ENCODE peak calls at places on chromosomes 6 and 20, in nine cellular contexts. U is activated CD8-positive, alpha-beta memory T cell treated with anti-CD3 and anti-CD28 coated beads for 24 hours; I is midbrain; Q is K562; M is H54; G is GM12891; B is HuH-7.5; H is KG1; T is D341Med. F is an unnamed sample.

GRCh38 chr6:117265425-117266266 is at the start of gene VGLL2:
- DNase-seq in H (no peak), Q (no peak), G (no peak), M (no peak), U (no peak), B (peak; percentile 81), T (peak; percentile 82), I (peak; percentile 4), F (peak; percentile 44)

GRCh38 chr6:17032595-17033591 is 69.0 kb upstream of the STMND1 start:
- DNase-seq in H (no peak), G (no peak), T (no peak), M (peak; percentile 46), I (peak; percentile 49), Q (no peak), U (no peak), B (no peak), F (peak; percentile 80)

GRCh38 chr6:138278326-138278725 is 60.0 kb upstream of the PBOV1 start:
- DNase-seq in M (no peak), I (peak; percentile 68), U (no peak), T (no peak), Q (no peak), G (no peak), H (no peak), B (peak; percentile 56), F (no peak)

GRCh38 chr6:26501482-26501986 is 1.4 kb downstream of the BTN1A1 start:
- DNase-seq in H (no peak), Q (no peak), I (no peak), B (no peak), T (no peak), U (peak; percentile 74), G (peak; percentile 24), M (no peak), F (no peak)

GRCh38 chr6:31186052-31186734 is 15.7 kb upstream of the POU5F1 start:
- DNase-seq in Q (no peak), B (no peak), T (no peak), G (no peak), I (no peak), U (no peak), H (no peak), M (no peak), F (no peak)

GRCh38 chr20:47546184-47547033 is 44.7 kb downstream of the NCOA3 start:
- DNase-seq in B (peak; percentile 82), G (no peak), T (no peak), Q (no peak), M (no peak), I (no peak), H (no peak), U (no peak), F (no peak)

GRCh38 chr20:18721716-18722115 is 91.9 kb upstream of the SCP2D1 start:
- DNase-seq in Q (no peak), B (no peak), G (no peak), H (no peak), T (no peak), U (no peak), I (no peak), M (no peak), F (no peak)

GRCh38 chr20:17315491-17316231 is 88.8 kb downstream of the PCSK2 start:
- DNase-seq in B (no peak), M (no peak), G (no peak), T (no peak), Q (no peak), H (no peak), I (no peak), U (no peak), F (no peak)

GRCh38 chr20:25274481-25274880 is 26.6 kb downstream of the PYGB start:
- DNase-seq in U (no peak), H (no peak), G (no peak), T (no peak), Q (no peak), B (no peak), M (no peak), I (no peak), F (peak; percentile 40)